ENCODE peak calls at places on chromosome 2, in four cellular contexts. A, G, X and B are unnamed samples.

GRCh38 chr2:26487192-26487591 is 9.3 kb upstream of the OTOF start:
- DNase-seq in A (no peak), G (no peak), X (no peak), B (no peak)

GRCh38 chr2:98026927-98027522 is 31.3 kb upstream of the TMEM131 start:
- DNase-seq in A (no peak), G (no peak), X (no peak), B (peak; percentile 98)

GRCh38 chr2:15689654-15690053 is 98.0 kb downstream of the DDX1 start:
- DNase-seq in A (no peak), G (no peak), X (no peak), B (no peak)

GRCh38 chr2:128738446-128739110 is 419.9 kb upstream of the HS6ST1 start:
- DNase-seq in A (no peak), G (no peak), X (no peak), B (no peak)

GRCh38 chr2:72980535-72981217 is 63.4 kb downstream of the EMX1 start:
- DNase-seq in A (no peak), G (no peak), X (no peak), B (no peak)

GRCh38 chr2:16335947-16336346 is 329.7 kb downstream of the CYRIA start:
- DNase-seq in A (no peak), G (no peak), X (no peak), B (no peak)

GRCh38 chr2:181573140-181573736 is 83.7 kb downstream of the CERKL start:
- DNase-seq in A (no peak), G (no peak), X (peak; percentile 45), B (no peak)

GRCh38 chr2:47309472-47309951 is 93.4 kb upstream of the MSH2 start:
- DNase-seq in A (no peak), G (no peak), X (peak; percentile 74), B (no peak)

GRCh38 chr2:95297088-95297487 is at the start of gene KCNIP3:
- DNase-seq in A (no peak), G (no peak), X (no peak), B (no peak)

GRCh38 chr2:72112421-72112820 is 35.2 kb downstream of the CYP26B1 start:
- DNase-seq in A (no peak), G (no peak), X (no peak), B (no peak)

GRCh38 chr2:240893363-240893828 is 2.6 kb downstream of the MAB21L4 start:
- DNase-seq in A (no peak), G (no peak), X (no peak), B (no peak)

GRCh38 chr2:2806711-2807110 is 475.6 kb upstream of the MYT1L start:
- DNase-seq in A (no peak), G (no peak), X (no peak), B (no peak)

GRCh38 chr2:241279413-241279812 is 36.1 kb downstream of the HDLBP start:
- DNase-seq in A (no peak), G (no peak), X (peak; percentile 46), B (no peak)

GRCh38 chr2:26564121-26564520 is 77.0 kb downstream of the CIB4 start:
- DNase-seq in A (no peak), G (no peak), X (no peak), B (no peak)

GRCh38 chr2:141015339-141016047 is 1115.3 kb downstream of the LRP1B start:
- DNase-seq in A (no peak), G (no peak), X (no peak), B (no peak)

GRCh38 chr2:95393901-95394300 is 8.6 kb upstream of the FAHD2A start:
- DNase-seq in A (no peak), G (no peak), X (no peak), B (no peak)

GRCh38 chr2:239464166-239465016 is 63.6 kb upstream of the HDAC4 start:
- DNase-seq in A (no peak), G (no peak), X (no peak), B (no peak)

GRCh38 chr2:141417246-141417797 is 713.5 kb downstream of the LRP1B start:
- DNase-seq in A (no peak), G (no peak), X (no peak), B (no peak)

GRCh38 chr2:3492951-3493609 is 26.3 kb downstream of the ADI1 start:
- DNase-seq in A (no peak), G (no peak), X (peak; percentile 64), B (no peak)

GRCh38 chr2:232666051-232666805 is 30.9 kb upstream of the GIGYF2 start:
- DNase-seq in A (no peak), G (no peak), X (no peak), B (no peak)

GRCh38 chr2:75064691-75065396 is 106.4 kb downstream of the POLE4 start:
- DNase-seq in A (peak; percentile 72), G (peak; percentile 68), X (peak; percentile 32), B (no peak)

GRCh38 chr2:227933891-227934290 is 62.5 kb downstream of the DAW1 start:
- DNase-seq in A (no peak), G (no peak), X (no peak), B (no peak)
- TF ChIP-seq TARDBP in A (no peak), G (no peak), X (no peak), B (no peak)

GRCh38 chr2:45010706-45011036 is 1.4 kb upstream of the SIX2 start:
- DNase-seq in A (no peak), G (no peak), X (no peak), B (no peak)

GRCh38 chr2:45012733-45013132 is 3.5 kb upstream of the SIX2 start:
- DNase-seq in A (no peak), G (no peak), X (no peak), B (no peak)

GRCh38 chr2:45011621-45012602 is 2.7 kb upstream of the SIX2 start:
- DNase-seq in A (no peak), G (no peak), X (no peak), B (no peak)

GRCh38 chr2:45013229-45014015 is 4.2 kb upstream of the SIX2 start:
- DNase-seq in A (no peak), G (no peak), X (no peak), B (no peak)

GRCh38 chr2:45014016-45014702 is 4.9 kb upstream of the SIX2 start:
- DNase-seq in A (peak; percentile 82), G (peak; percentile 64), X (no peak), B (no peak)
- TF ChIP-seq TARDBP in A (no peak), G (no peak), X (no peak), B (no peak)

GRCh38 chr2:161118722-161119121 is 41.5 kb upstream of the TANK start:
- DNase-seq in A (no peak), G (no peak), X (no peak), B (no peak)
- TF ChIP-seq TARDBP in A (no peak), G (no peak), X (no peak), B (no peak)

GRCh38 chr2:119234021-119235019 is 10.7 kb downstream of the STEAP3 start:
- DNase-seq in A (peak; percentile 43), G (peak; percentile 38), X (peak; percentile 50), B (no peak)
- TF ChIP-seq TARDBP in A (no peak), G (no peak), X (no peak), B (no peak)

GRCh38 chr2:159711562-159712193 is 628 bp upstream of the MARCHF7 start:
- DNase-seq in A (no peak), G (no peak), X (no peak), B (peak; percentile 30)

GRCh38 chr2:159714586-159714930 is 2.3 kb downstream of the MARCHF7 start:
- DNase-seq in A (no peak), G (no peak), X (no peak), B (no peak)

GRCh38 chr2:159713691-159714585 is 1.6 kb downstream of the MARCHF7 start:
- DNase-seq in A (no peak), G (peak; percentile 34), X (peak; percentile 10), B (no peak)

GRCh38 chr2:159712194-159712928 is at the start of gene MARCHF7:
- DNase-seq in A (peak; percentile 94), G (peak; percentile 97), X (peak; percentile 95), B (peak; percentile 79)

DNA sequence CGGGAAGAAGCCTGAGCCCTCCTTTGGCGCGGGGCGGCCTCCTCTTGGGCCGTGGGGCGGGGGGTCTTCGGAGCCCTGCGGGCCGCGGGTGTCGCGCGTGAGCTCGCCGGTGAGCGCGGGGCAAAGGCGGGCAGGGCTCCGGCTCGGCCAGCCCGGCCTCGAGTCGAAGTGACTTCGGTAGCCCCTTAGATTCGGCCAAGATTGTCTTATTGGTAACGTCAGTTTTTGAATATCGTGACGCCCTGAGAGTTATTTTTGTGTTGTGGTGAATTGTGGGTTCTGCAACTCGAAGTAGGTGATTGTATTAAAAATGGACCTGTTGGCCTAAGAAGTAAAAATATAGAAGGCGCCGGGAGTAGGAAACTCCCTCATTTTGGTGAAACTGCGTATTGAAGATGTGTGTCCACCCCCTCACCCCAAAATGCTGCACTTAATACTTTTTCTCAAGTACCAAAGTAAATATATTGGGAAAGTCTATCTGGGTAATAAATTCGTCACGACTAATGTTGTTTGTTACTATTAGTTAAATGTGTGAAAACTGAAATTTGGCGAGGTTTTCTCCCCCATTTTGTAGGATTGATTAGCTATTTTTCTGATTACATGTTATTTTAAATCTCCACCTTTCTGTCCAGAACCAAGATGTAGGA is 746 bp downstream of the MARCHF7 start:
- DNase-seq in A (no peak), G (no peak), X (peak; percentile 9), B (no peak)
- TF ChIP-seq TARDBP in A (no peak), G (no peak), X (no peak), B (no peak)